ENCODE peak calls at places on chromosomes 12 and 14, in five cellular contexts. H is K562, I is HepG2, G is GM12878, Q is H1. F is an unnamed sample. For H3K4me1, the result is how much of the 10 kb centered on the place peaks cover.

GRCh38 chr14:71776463-71777359 is 155.5 kb upstream of the RGS6 start:
- DNase-seq in H (no peak), I (no peak), G (peak), Q (no peak), F (no peak)

GRCh38 chr14:90381999-90382451 is 14.8 kb upstream of the CALM1 start:
- DNase-seq in H (peak), I (peak), G (no peak), Q (peak), F (no peak)

GRCh38 chr14:31414190-31414833 is 6.0 kb downstream of the HEATR5A start:
- DNase-seq in H (no peak), I (peak), G (no peak), Q (no peak), F (no peak)

GRCh38 chr12:2944401-2945047 is 14.7 kb upstream of the TEAD4 start:
- DNase-seq in H (peak), I (peak), G (peak), Q (peak), F (peak)

GRCh38 chr14:90828642-90829487 is 12.6 kb upstream of the TTC7B start:
- DNase-seq in H (no peak), I (no peak), G (no peak), Q (no peak), F (no peak)

GRCh38 chr14:68668531-68668930 is 124.3 kb downstream of the ZFP36L1 start:
- DNase-seq in H (no peak), I (no peak), G (no peak), Q (no peak), F (no peak)

GRCh38 chr12:50727466-50727865 is 36.4 kb upstream of the ATF1 start:
- DNase-seq in H (no peak), I (no peak), G (no peak), Q (no peak), F (no peak)

GRCh38 chr14:99563749-99564129 is 40.3 kb downstream of the CCDC85C start:
- DNase-seq in H (no peak), I (no peak), G (no peak), Q (no peak), F (no peak)

GRCh38 chr14:29558516-29558915 is 369.1 kb downstream of the PRKD1 start:
- DNase-seq in H (no peak), I (no peak), G (no peak), Q (no peak), F (no peak)

GRCh38 chr12:51139292-51139844 is 33.6 kb downstream of the TFCP2 start:
- DNase-seq in H (no peak), I (no peak), G (no peak), Q (no peak), F (no peak)

GRCh38 chr12:24507827-24508226 is 441.1 kb downstream of the BCAT1 start:
- DNase-seq in H (no peak), I (no peak), G (no peak), Q (no peak), F (no peak)

GRCh38 chr12:15372313-15372712 is 50.0 kb downstream of the PTPRO start:
- DNase-seq in H (no peak), I (no peak), G (no peak), Q (no peak), F (no peak)

GRCh38 chr12:27260746-27261145 is 16.7 kb downstream of the STK38L start:
- DNase-seq in H (no peak), I (no peak), G (no peak), Q (no peak), F (no peak)

GRCh38 chr14:51094901-51095853 is at the start of gene TRIM9:
- DNase-seq in H (no peak), I (peak), G (peak), Q (peak), F (peak)

GRCh38 chr14:93073833-93074769 is 41.6 kb downstream of the ITPK1 start:
- DNase-seq in H (no peak), I (peak), G (no peak), Q (no peak), F (no peak)

GRCh38 chr12:112900298-112901145 is 6.2 kb upstream of the OAS1 start:
- DNase-seq in H (peak), I (peak), G (no peak), Q (peak), F (peak)

GRCh38 chr12:12899530-12900380 is 8.4 kb downstream of the GPRC5A start:
- DNase-seq in H (no peak), I (no peak), G (no peak), Q (no peak), F (peak)
- H3K4me1 ChIP-seq in H (under half), I (under half), G (under half), Q (under half), F (half or more)

GRCh38 chr14:22143360-22143759 is 445.7 kb downstream of the DAD1 start:
- DNase-seq in H (no peak), I (no peak), G (no peak), Q (no peak), F (no peak)
- TF ChIP-seq HDAC2 in H (no peak), I (no peak), G (no peak), Q (no peak), F (no peak)

DNA sequence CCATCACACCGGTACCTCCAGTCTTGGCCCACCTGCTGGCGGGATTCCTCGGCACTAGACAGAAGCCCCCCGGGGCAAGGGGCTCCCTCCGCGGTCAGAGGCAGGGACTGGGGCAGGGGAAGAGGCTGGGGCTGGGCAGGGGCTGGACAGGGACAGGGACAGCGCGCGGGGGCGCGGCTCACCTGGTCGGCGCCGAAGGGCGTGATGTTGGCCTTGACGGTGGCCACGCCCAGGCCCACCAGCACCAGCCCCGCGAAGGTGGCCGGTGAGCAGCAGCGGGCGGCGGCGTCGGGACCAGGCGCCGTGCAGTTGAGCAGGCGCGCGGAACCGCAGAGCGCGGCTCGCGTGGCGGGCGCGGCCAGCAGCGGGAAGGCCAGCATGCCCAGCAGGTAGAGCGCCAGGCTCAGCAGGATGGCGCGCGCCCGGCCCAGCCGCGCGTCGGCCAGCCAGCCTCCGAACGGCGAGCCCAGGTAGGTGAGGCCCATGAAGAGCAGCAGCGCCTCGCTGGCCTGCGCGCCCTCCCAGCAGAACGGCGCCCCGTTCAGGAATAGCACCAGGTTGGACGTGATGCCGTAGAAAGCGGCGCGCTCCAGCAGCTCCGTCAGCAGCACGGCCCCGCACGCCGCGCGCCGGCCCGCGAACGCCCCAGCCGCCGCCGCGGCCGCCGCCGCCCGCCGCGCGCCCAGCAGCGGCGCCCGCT is 392 bp downstream of the SLC15A4 start:
- DNase-seq in H (peak), I (peak), G (no peak), Q (peak), F (no peak)
- H3K4me1 ChIP-seq in H (under half), I (under half), G (under half), Q (under half), F (under half)

DNA sequence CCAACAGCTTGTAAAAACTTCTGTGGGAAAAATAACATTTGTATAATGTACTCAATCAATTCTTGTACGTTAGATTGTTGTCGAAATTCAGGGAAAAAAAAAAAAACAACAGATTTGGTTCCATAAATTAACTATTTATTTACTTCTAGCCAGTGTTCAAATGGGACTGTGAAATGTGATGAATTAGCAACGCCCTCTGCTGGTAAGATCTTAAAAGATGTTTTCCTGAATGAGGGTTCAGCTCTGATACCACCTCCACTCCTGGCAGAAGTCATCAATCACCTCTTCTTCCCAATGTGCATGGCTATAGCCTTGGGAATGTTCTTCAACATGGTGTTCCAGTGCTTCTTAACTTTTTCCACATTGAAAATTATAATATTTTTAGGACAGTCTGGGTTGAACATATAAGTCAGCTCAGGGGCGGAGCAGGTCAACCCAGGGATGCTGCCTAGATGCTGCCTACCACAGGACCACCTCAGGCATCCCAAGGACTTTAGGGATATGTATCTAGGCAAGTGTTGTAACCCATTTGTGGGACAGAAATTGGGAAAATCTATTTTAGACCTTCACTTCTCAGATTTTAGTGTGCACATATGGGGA is 170.7 kb downstream of the OTOGL start:
- DNase-seq in H (peak), I (peak), G (no peak), Q (no peak), F (peak)
- TF ChIP-seq HDAC2 in H (no peak), I (no peak), G (no peak), Q (no peak), F (no peak)

GRCh38 chr12:110536834-110537604 is 34.9 kb downstream of the RAD9B start:
- DNase-seq in H (no peak), I (no peak), G (no peak), Q (no peak), F (no peak)

GRCh38 chr12:110538869-110539622 is 36.9 kb downstream of the RAD9B start:
- DNase-seq in H (no peak), I (no peak), G (no peak), Q (no peak), F (no peak)

GRCh38 chr12:110537605-110538409 is 35.7 kb downstream of the RAD9B start:
- DNase-seq in H (no peak), I (no peak), G (no peak), Q (no peak), F (no peak)

GRCh38 chr12:110543252-110543959 is 39.7 kb downstream of the PPTC7 start:
- DNase-seq in H (no peak), I (no peak), G (peak), Q (no peak), F (no peak)

GRCh38 chr12:110540048-110540447 is 37.9 kb downstream of the RAD9B start:
- DNase-seq in H (no peak), I (no peak), G (no peak), Q (no peak), F (no peak)
- H3K4me1 ChIP-seq in H (under half), I (under half), G (under half), Q (under half), F (under half)

GRCh38 chr14:103709814-103710213 is 5.4 kb downstream of the XRCC3 start:
- DNase-seq in H (no peak), I (no peak), G (no peak), Q (no peak), F (no peak)

GRCh38 chr14:103706551-103707328 is 8.5 kb downstream of the XRCC3 start:
- DNase-seq in H (no peak), I (no peak), G (no peak), Q (no peak), F (no peak)

GRCh38 chr14:103707329-103708263 is 7.7 kb downstream of the XRCC3 start:
- DNase-seq in H (no peak), I (no peak), G (no peak), Q (no peak), F (no peak)

GRCh38 chr14:103710771-103711392 is 4.4 kb downstream of the XRCC3 start:
- DNase-seq in H (no peak), I (no peak), G (no peak), Q (no peak), F (no peak)

DNA sequence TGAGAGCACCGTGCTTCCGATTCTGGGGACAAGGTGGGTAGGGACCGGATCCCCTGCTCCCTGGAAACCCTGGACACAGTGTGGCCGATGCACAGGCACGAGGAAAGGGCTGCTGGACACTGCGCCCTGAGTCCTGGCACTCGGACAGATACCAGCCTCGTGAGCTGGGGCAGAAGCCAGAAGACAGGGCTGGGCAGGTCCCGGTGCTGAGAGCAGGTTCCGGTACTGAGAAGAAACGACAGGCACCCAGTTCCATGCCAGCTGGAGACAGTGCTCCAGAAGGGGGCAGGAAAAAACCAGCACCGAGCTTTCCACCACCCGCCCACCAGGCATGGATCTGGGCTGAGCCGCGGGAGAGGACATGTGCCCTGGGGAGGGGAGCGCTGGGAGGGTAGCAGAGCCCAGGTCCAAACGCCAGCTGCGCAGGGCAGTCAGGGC is 6.5 kb downstream of the XRCC3 start:
- DNase-seq in H (no peak), I (no peak), G (no peak), Q (no peak), F (no peak)
- TF ChIP-seq HDAC2 in H (no peak), I (no peak), G (no peak), Q (no peak), F (no peak)

F was measured in A549.